ENCODE peak calls at places on chromosomes 3 and 15, in nine cellular contexts. A is heart left ventricle; I is pancreas; G is right lobe of liver; L is right atrium auricular region; B is fibroblast of pulmonary artery; O is fibroblast of lung; Q is CD4-positive, CD25-positive, alpha-beta regulatory T cell; D is breast epithelium. M is an unnamed sample.

GRCh38 chr3:190739726-190740230 is 122.7 kb downstream of the GMNC start:
- DNase-seq in B (peak), O (no peak), D (no peak), G (no peak), A (no peak), I (no peak), L (no peak), Q (no peak), M (no peak)

GRCh38 chr3:128378631-128379347 is 87.9 kb downstream of the DNAJB8 start:
- DNase-seq in G (peak), O (peak), A (peak), B (peak), I (no peak), Q (no peak), L (no peak), D (no peak), M (no peak)

GRCh38 chr3:141373768-141374526 is 5.6 kb downstream of the ZBTB38 start:
- DNase-seq in O (peak), Q (no peak), D (no peak), B (no peak), I (no peak), L (no peak), G (no peak), A (no peak), M (no peak)

GRCh38 chr15:36954486-36954885 is 145.9 kb downstream of the MEIS2 start:
- DNase-seq in A (no peak), Q (no peak), I (no peak), B (peak), D (no peak), L (no peak), G (no peak), O (peak), M (no peak)

GRCh38 chr15:91968610-91969009 is 115.1 kb downstream of the SLCO3A1 start:
- DNase-seq in I (no peak), G (no peak), Q (no peak), B (no peak), L (no peak), A (no peak), D (no peak), O (no peak), M (no peak)

GRCh38 chr15:70299931-70300858 is 202.5 kb upstream of the TLE3 start:
- DNase-seq in B (no peak), Q (peak), G (no peak), O (no peak), A (no peak), L (no peak), I (no peak), D (no peak), M (no peak)

GRCh38 chr3:23113455-23114171 is 89.5 kb upstream of the UBE2E2 start:
- DNase-seq in I (no peak), Q (no peak), L (no peak), B (peak), G (no peak), A (no peak), O (peak), D (no peak), M (no peak)

GRCh38 chr3:34687671-34688070 is 889.2 kb downstream of the PDCD6IP start:
- DNase-seq in G (no peak), B (no peak), D (no peak), A (no peak), I (no peak), Q (no peak), L (no peak), O (no peak), M (no peak)

GRCh38 chr3:183313331-183313730 is 60.3 kb downstream of the B3GNT5 start:
- DNase-seq in Q (no peak), O (no peak), A (no peak), I (no peak), D (no peak), B (no peak), G (no peak), L (no peak), M (no peak)

GRCh38 chr15:91413142-91413541 is 313.1 kb downstream of the SV2B start:
- DNase-seq in Q (no peak), G (no peak), D (no peak), O (peak), A (no peak), I (no peak), B (no peak), L (no peak), M (no peak)

GRCh38 chr3:72245183-72245811 is 460.3 kb upstream of the PROK2 start:
- DNase-seq in G (no peak), L (peak), A (peak), O (no peak), Q (no peak), I (peak), D (no peak), B (peak), M (no peak)

GRCh38 chr15:33083232-33084006 is 111.1 kb downstream of the FMN1 start:
- DNase-seq in Q (no peak), B (no peak), O (peak), I (no peak), G (no peak), D (no peak), L (no peak), A (no peak), M (no peak)

GRCh38 chr3:161197855-161198836 is 23.0 kb upstream of the NMD3 start:
- DNase-seq in O (peak), A (no peak), G (no peak), L (no peak), Q (no peak), B (no peak), D (no peak), I (no peak), M (peak)

GRCh38 chr3:105878061-105878460 is 9.2 kb upstream of the CBLB start:
- DNase-seq in L (no peak), O (peak), I (no peak), Q (no peak), G (no peak), D (no peak), B (peak), A (no peak), M (peak)

GRCh38 chr3:140942221-140943104 is 827 bp downstream of the SLC25A36 start:
- DNase-seq in G (peak), A (peak), I (peak), O (peak), B (peak), L (peak), Q (peak), D (peak), M (no peak)

GRCh38 chr3:142270407-142270806 is 45.0 kb upstream of the GK5 start:
- DNase-seq in D (no peak), A (no peak), Q (no peak), B (no peak), L (no peak), O (no peak), G (no peak), I (no peak), M (no peak)

GRCh38 chr3:113758389-113759029 is 11.7 kb downstream of the ATP6V1A start:
- DNase-seq in G (no peak), D (no peak), B (peak), L (no peak), O (peak), A (no peak), Q (no peak), I (no peak), M (no peak)

GRCh38 chr15:50181983-50182232 is at the start of gene SLC27A2:
- DNase-seq in D (no peak), I (peak), Q (no peak), A (peak), O (no peak), L (no peak), G (peak), B (peak), M (no peak)

GRCh38 chr3:188950006-188950405 is 221.8 kb upstream of the TPRG1 start:
- DNase-seq in D (no peak), G (no peak), B (no peak), Q (no peak), L (no peak), O (no peak), A (no peak), I (no peak), M (no peak)

GRCh38 chr3:117656391-117656790 is 946.8 kb downstream of the TUSC7 start:
- DNase-seq in B (no peak), O (no peak), D (no peak), A (no peak), I (no peak), Q (no peak), L (no peak), G (no peak), M (no peak)

GRCh38 chr15:65386376-65386775 is 8.6 kb upstream of the IGDCC3 start:
- DNase-seq in O (no peak), L (no peak), A (no peak), Q (no peak), G (no peak), D (no peak), B (no peak), I (no peak), M (no peak)

GRCh38 chr3:148642616-148643015 is 55.1 kb upstream of the AGTR1 start:
- DNase-seq in Q (no peak), O (peak), B (peak), L (no peak), D (no peak), I (no peak), G (no peak), A (no peak), M (no peak)

GRCh38 chr3:171057075-171057474 is 30.6 kb upstream of the SLC2A2 start:
- DNase-seq in O (no peak), L (no peak), B (no peak), A (no peak), I (no peak), Q (no peak), G (no peak), D (no peak), M (no peak)

GRCh38 chr15:25682349-25682748 is 180.8 kb downstream of the ATP10A start:
- DNase-seq in L (no peak), G (no peak), A (peak), D (no peak), B (no peak), Q (no peak), I (no peak), O (no peak), M (no peak)
- H3K4me3 ChIP-seq in L (no peak), G (no peak), A (no peak), D (no peak), B (no peak), Q (no peak), I (no peak), O (no peak), M (no peak)

DNA sequence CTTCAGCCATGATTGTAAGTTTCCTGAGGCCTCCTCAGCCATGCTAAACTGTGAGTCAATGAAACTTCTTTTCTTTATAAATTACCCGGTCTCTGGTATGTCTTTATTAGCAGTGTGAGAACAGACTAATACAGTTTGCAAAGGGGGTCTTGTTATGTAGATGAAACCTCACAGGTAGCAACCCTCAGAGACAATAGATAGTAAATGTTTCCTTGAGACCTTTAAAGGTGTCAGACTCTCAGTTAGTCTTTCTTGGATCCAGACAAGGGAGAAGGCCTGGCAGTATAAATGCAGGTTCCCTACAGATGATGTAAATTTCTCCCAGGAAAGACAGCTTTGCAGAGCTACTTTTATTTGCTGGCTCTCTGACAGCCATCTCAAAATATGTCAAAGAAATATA is 510.8 kb downstream of the AGBL1 start:
- DNase-seq in D (no peak), A (no peak), Q (no peak), G (no peak), L (no peak), B (no peak), I (no peak), O (no peak), M (no peak)
- H3K4me3 ChIP-seq in D (no peak), A (no peak), Q (no peak), G (no peak), L (no peak), B (no peak), I (no peak), O (no peak), M (no peak)

DNA sequence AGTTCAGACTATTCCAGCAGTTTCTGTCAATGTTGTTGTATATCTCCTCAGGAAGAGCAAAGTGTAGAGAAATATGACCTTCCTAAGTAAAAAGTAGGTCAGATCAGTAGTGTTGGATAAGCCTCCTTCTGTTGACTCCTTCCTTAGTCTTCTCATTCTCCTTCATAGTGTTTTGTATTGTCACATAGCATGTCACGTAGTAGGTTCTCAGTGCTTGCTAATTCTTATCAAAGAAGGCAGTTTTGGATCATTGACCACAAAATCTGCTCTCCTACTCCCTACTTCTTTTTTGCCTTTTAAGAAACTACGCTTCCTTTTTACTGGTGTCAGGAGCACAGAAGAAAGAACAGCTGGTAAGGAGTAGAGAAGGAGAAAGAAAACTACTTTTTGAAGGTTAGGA is 1.0 kb upstream of the MGA start:
- DNase-seq in D (no peak), I (no peak), Q (no peak), G (no peak), L (no peak), A (no peak), B (no peak), O (no peak), M (no peak)
- H3K4me3 ChIP-seq in D (no peak), I (no peak), Q (no peak), G (no peak), L (no peak), A (no peak), B (no peak), O (no peak), M (no peak)

DNA sequence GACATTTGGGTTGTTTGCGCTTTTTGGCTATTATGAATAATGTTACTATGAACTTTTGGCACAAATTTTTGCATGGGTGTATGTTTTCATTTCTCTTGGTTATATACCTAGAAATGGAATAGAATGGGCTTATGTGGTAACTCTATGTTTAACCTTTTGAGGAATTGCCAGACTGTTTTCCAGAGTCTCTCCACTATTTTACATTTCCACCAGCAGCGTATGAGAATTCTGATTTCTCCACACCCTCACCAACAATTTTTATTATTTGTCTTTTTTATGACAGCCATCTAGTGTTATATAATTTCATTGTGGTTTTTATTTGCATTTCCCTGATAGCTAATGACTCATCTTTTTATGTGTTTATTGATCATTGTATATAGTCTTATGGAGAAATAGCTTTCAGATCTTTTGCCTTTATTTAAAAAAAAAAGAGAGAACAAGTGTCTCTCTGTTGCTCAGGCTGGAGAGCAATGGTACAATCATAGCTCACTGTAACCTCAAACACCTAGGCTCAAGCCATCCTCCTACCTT is 247.2 kb downstream of the OPA1 start:
- DNase-seq in B (no peak), A (no peak), G (no peak), L (no peak), O (no peak), D (no peak), Q (no peak), I (no peak), M (no peak)
- H3K4me3 ChIP-seq in B (no peak), A (no peak), G (no peak), L (no peak), O (no peak), D (no peak), Q (no peak), I (no peak), M (no peak)

GRCh38 chr15:57504599-57504940 is 87.1 kb upstream of the MYZAP start:
- DNase-seq in L (no peak), O (no peak), B (no peak), D (no peak), G (no peak), I (peak), A (no peak), Q (no peak), M (no peak)
- H3K4me3 ChIP-seq in L (no peak), O (no peak), B (no peak), D (no peak), G (no peak), I (no peak), A (no peak), Q (no peak), M (no peak)

GRCh38 chr3:122777077-122777476 is 16.6 kb downstream of the HSPBAP1 start:
- DNase-seq in I (no peak), D (no peak), L (no peak), A (no peak), G (no peak), O (no peak), Q (no peak), B (no peak), M (no peak)

GRCh38 chr3:122774564-122774963 is 19.1 kb downstream of the HSPBAP1 start:
- DNase-seq in L (no peak), G (no peak), D (no peak), B (peak), O (peak), A (no peak), I (no peak), Q (no peak), M (no peak)

GRCh38 chr3:122776675-122777074 is 17.0 kb downstream of the HSPBAP1 start:
- DNase-seq in I (no peak), L (no peak), A (no peak), O (no peak), D (no peak), Q (no peak), B (no peak), G (no peak), M (no peak)

GRCh38 chr3:122772827-122773226 is 20.8 kb downstream of the HSPBAP1 start:
- DNase-seq in Q (no peak), G (no peak), I (no peak), O (no peak), B (no peak), L (no peak), D (no peak), A (no peak), M (no peak)

DNA sequence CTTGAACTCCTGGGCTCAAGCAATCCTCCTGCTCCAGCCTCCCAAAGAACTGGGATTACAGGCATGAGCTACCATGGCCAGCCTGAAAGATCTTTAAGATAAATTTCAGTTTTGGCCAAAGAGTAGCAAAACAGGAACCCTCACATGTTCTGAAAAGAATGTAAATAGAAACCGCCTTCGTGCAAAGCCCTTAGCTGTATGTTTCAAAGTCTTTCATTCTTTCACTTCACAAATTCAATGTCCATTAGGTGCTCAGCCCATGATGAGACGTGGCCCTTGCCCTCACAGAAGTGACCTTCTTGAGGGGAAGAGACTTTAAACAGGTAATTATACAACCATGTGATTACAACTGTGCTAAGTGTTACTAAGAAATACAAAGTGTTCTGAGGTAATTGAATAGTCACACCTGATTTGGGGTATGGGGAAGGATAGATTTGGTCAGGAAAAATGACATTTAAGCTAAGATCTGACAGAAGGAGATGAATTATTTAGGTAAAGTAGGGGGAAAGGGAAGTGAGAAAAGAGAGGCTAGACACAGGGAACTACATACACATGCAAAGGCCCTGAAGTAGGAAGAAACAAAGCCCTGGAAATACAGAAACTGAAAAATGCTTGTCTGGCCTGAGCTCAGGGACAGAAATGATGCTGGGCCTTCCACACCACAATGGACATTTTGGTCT is 19.6 kb downstream of the HSPBAP1 start:
- DNase-seq in D (no peak), O (no peak), A (no peak), Q (no peak), G (no peak), B (no peak), L (no peak), I (no peak), M (no peak)
- H3K4me3 ChIP-seq in D (no peak), O (no peak), A (no peak), Q (no peak), G (no peak), B (no peak), L (no peak), I (no peak), M (no peak)

GRCh38 chr3:50270422-50270831 is 1.5 kb downstream of the SEMA3B start:
- DNase-seq in B (no peak), I (no peak), L (no peak), D (no peak), O (peak), A (no peak), G (no peak), Q (no peak), M (no peak)

GRCh38 chr3:50269977-50270413 is 1.0 kb downstream of the SEMA3B start:
- DNase-seq in L (no peak), G (no peak), O (peak), D (no peak), I (no peak), B (peak), A (no peak), Q (no peak), M (no peak)

GRCh38 chr3:50268703-50269451 is at the start of gene SEMA3B:
- DNase-seq in O (peak), D (no peak), L (no peak), I (peak), A (peak), G (no peak), B (no peak), Q (no peak), M (no peak)

GRCh38 chr3:50268276-50268675 is 671 bp upstream of the SEMA3B start:
- DNase-seq in B (no peak), A (no peak), D (no peak), G (no peak), Q (no peak), I (no peak), L (no peak), O (no peak), M (no peak)

GRCh38 chr3:50269460-50269859 is 513 bp downstream of the SEMA3B start:
- DNase-seq in D (no peak), O (no peak), I (no peak), G (no peak), B (no peak), A (no peak), L (no peak), Q (no peak), M (no peak)
- H3K4me3 ChIP-seq in D (peak), O (peak), I (peak), G (no peak), B (no peak), A (no peak), L (peak), Q (no peak), M (peak)

GRCh38 chr15:58951388-58952060 is 18.0 kb upstream of the SLTM start:
- DNase-seq in G (no peak), O (peak), I (no peak), A (no peak), D (no peak), L (no peak), Q (no peak), B (peak), M (no peak)
- H3K4me3 ChIP-seq in G (no peak), O (no peak), I (no peak), A (no peak), D (no peak), L (no peak), Q (no peak), B (no peak), M (no peak)